ENCODE peak calls at places on chromosomes 13 and 19, in nine cellular contexts. One of them, this sample, is unnamed.

GRCh38 chr19:37975071-37975470 is 68.1 kb downstream of the SIPA1L3 start:
- DNase-seq in Peyer's patch: peak
- DNase-seq in astrocyte: no peak
- DNase-seq in fibroblast of villous mesenchyme: no peak
- DNase-seq in heart right ventricle: no peak
- DNase-seq in IMR-90: no peak
- DNase-seq in suprapubic skin: no peak
- DNase-seq in heart left ventricle: no peak
- DNase-seq in dorsolateral prefrontal cortex: peak
- DNase-seq in this sample: no peak

GRCh38 chr19:50493171-50493570 is 16.5 kb upstream of the GARIN5A start:
- DNase-seq in Peyer's patch: peak
- DNase-seq in astrocyte: no peak
- DNase-seq in fibroblast of villous mesenchyme: no peak
- DNase-seq in heart right ventricle: no peak
- DNase-seq in IMR-90: no peak
- DNase-seq in suprapubic skin: no peak
- DNase-seq in heart left ventricle: no peak
- DNase-seq in dorsolateral prefrontal cortex: no peak
- DNase-seq in this sample: no peak

GRCh38 chr19:48403606-48404005 is 10.1 kb downstream of the GRIN2D start:
- DNase-seq in Peyer's patch: no peak
- DNase-seq in astrocyte: peak
- DNase-seq in fibroblast of villous mesenchyme: peak
- DNase-seq in heart right ventricle: peak
- DNase-seq in IMR-90: peak
- DNase-seq in suprapubic skin: no peak
- DNase-seq in heart left ventricle: no peak
- DNase-seq in dorsolateral prefrontal cortex: peak
- DNase-seq in this sample: peak

GRCh38 chr19:6868341-6868740 is 19.0 kb upstream of the ADGRE1 start:
- DNase-seq in Peyer's patch: no peak
- DNase-seq in astrocyte: no peak
- DNase-seq in fibroblast of villous mesenchyme: no peak
- DNase-seq in heart right ventricle: peak
- DNase-seq in IMR-90: no peak
- DNase-seq in suprapubic skin: no peak
- DNase-seq in heart left ventricle: no peak
- DNase-seq in dorsolateral prefrontal cortex: peak
- DNase-seq in this sample: no peak

GRCh38 chr13:100645382-100645781 is 29.2 kb downstream of the TMTC4 start:
- DNase-seq in Peyer's patch: no peak
- DNase-seq in astrocyte: no peak
- DNase-seq in fibroblast of villous mesenchyme: no peak
- DNase-seq in heart right ventricle: no peak
- DNase-seq in IMR-90: no peak
- DNase-seq in suprapubic skin: no peak
- DNase-seq in heart left ventricle: no peak
- DNase-seq in dorsolateral prefrontal cortex: no peak
- DNase-seq in this sample: no peak

GRCh38 chr19:13033819-13034611 is 38.7 kb downstream of the NFIX start:
- DNase-seq in Peyer's patch: peak
- DNase-seq in astrocyte: peak
- DNase-seq in fibroblast of villous mesenchyme: no peak
- DNase-seq in heart right ventricle: peak
- DNase-seq in IMR-90: peak
- DNase-seq in suprapubic skin: no peak
- DNase-seq in heart left ventricle: peak
- DNase-seq in dorsolateral prefrontal cortex: peak
- DNase-seq in this sample: peak

GRCh38 chr19:53959176-53959757 is 3.5 kb upstream of the CACNG8 start:
- DNase-seq in Peyer's patch: no peak
- DNase-seq in astrocyte: no peak
- DNase-seq in fibroblast of villous mesenchyme: no peak
- DNase-seq in heart right ventricle: no peak
- DNase-seq in IMR-90: no peak
- DNase-seq in suprapubic skin: no peak
- DNase-seq in heart left ventricle: no peak
- DNase-seq in dorsolateral prefrontal cortex: no peak
- DNase-seq in this sample: peak

GRCh38 chr19:17322854-17323253 is 11.8 kb downstream of the ANO8 start:
- DNase-seq in Peyer's patch: no peak
- DNase-seq in astrocyte: no peak
- DNase-seq in fibroblast of villous mesenchyme: no peak
- DNase-seq in heart right ventricle: no peak
- DNase-seq in IMR-90: no peak
- DNase-seq in suprapubic skin: no peak
- DNase-seq in heart left ventricle: no peak
- DNase-seq in dorsolateral prefrontal cortex: no peak
- DNase-seq in this sample: no peak

GRCh38 chr19:47284324-47284899 is 9.7 kb downstream of the INAFM1 start:
- DNase-seq in Peyer's patch: no peak
- DNase-seq in astrocyte: peak
- DNase-seq in fibroblast of villous mesenchyme: peak
- DNase-seq in heart right ventricle: peak
- DNase-seq in IMR-90: peak
- DNase-seq in suprapubic skin: no peak
- DNase-seq in heart left ventricle: no peak
- DNase-seq in dorsolateral prefrontal cortex: peak
- DNase-seq in this sample: peak

GRCh38 chr19:18502633-18503294 is 19.1 kb downstream of the ELL start:
- DNase-seq in Peyer's patch: peak
- DNase-seq in astrocyte: no peak
- DNase-seq in fibroblast of villous mesenchyme: no peak
- DNase-seq in heart right ventricle: no peak
- DNase-seq in IMR-90: no peak
- DNase-seq in suprapubic skin: no peak
- DNase-seq in heart left ventricle: peak
- DNase-seq in dorsolateral prefrontal cortex: peak
- DNase-seq in this sample: no peak

GRCh38 chr13:65461590-65461989 is 1768.5 kb downstream of the PCDH9 start:
- DNase-seq in Peyer's patch: no peak
- DNase-seq in astrocyte: peak
- DNase-seq in fibroblast of villous mesenchyme: peak
- DNase-seq in heart right ventricle: no peak
- DNase-seq in IMR-90: peak
- DNase-seq in suprapubic skin: no peak
- DNase-seq in heart left ventricle: no peak
- DNase-seq in dorsolateral prefrontal cortex: no peak
- DNase-seq in this sample: peak

GRCh38 chr19:1045247-1045603 is 5.3 kb downstream of the ABCA7 start:
- DNase-seq in Peyer's patch: peak
- DNase-seq in astrocyte: no peak
- DNase-seq in fibroblast of villous mesenchyme: peak
- DNase-seq in heart right ventricle: no peak
- DNase-seq in IMR-90: no peak
- DNase-seq in suprapubic skin: no peak
- DNase-seq in heart left ventricle: no peak
- DNase-seq in dorsolateral prefrontal cortex: no peak
- DNase-seq in this sample: peak

GRCh38 chr13:109344552-109345157 is 441.7 kb downstream of the IRS2 start:
- DNase-seq in Peyer's patch: no peak
- DNase-seq in astrocyte: peak
- DNase-seq in fibroblast of villous mesenchyme: peak
- DNase-seq in heart right ventricle: no peak
- DNase-seq in IMR-90: peak
- DNase-seq in suprapubic skin: no peak
- DNase-seq in heart left ventricle: no peak
- DNase-seq in dorsolateral prefrontal cortex: no peak
- DNase-seq in this sample: no peak

GRCh38 chr19:33329060-33329459 is 26.7 kb upstream of the CEBPA start:
- DNase-seq in Peyer's patch: no peak
- DNase-seq in astrocyte: no peak
- DNase-seq in fibroblast of villous mesenchyme: no peak
- DNase-seq in heart right ventricle: no peak
- DNase-seq in IMR-90: no peak
- DNase-seq in suprapubic skin: no peak
- DNase-seq in heart left ventricle: no peak
- DNase-seq in dorsolateral prefrontal cortex: no peak
- DNase-seq in this sample: no peak

GRCh38 chr19:33320636-33321035 is 18.3 kb upstream of the CEBPA start:
- DNase-seq in Peyer's patch: no peak
- DNase-seq in astrocyte: no peak
- DNase-seq in fibroblast of villous mesenchyme: no peak
- DNase-seq in heart right ventricle: no peak
- DNase-seq in IMR-90: no peak
- DNase-seq in suprapubic skin: no peak
- DNase-seq in heart left ventricle: no peak
- DNase-seq in dorsolateral prefrontal cortex: no peak
- DNase-seq in this sample: no peak

GRCh38 chr19:33325920-33326319 is 23.6 kb upstream of the CEBPA start:
- DNase-seq in Peyer's patch: no peak
- DNase-seq in astrocyte: peak
- DNase-seq in fibroblast of villous mesenchyme: no peak
- DNase-seq in heart right ventricle: no peak
- DNase-seq in IMR-90: no peak
- DNase-seq in suprapubic skin: no peak
- DNase-seq in heart left ventricle: no peak
- DNase-seq in dorsolateral prefrontal cortex: peak
- DNase-seq in this sample: no peak

GRCh38 chr19:33323093-33323820 is 20.9 kb upstream of the CEBPA start:
- DNase-seq in Peyer's patch: no peak
- DNase-seq in astrocyte: no peak
- DNase-seq in fibroblast of villous mesenchyme: no peak
- DNase-seq in heart right ventricle: no peak
- DNase-seq in IMR-90: no peak
- DNase-seq in suprapubic skin: no peak
- DNase-seq in heart left ventricle: no peak
- DNase-seq in dorsolateral prefrontal cortex: no peak
- DNase-seq in this sample: no peak

DNA sequence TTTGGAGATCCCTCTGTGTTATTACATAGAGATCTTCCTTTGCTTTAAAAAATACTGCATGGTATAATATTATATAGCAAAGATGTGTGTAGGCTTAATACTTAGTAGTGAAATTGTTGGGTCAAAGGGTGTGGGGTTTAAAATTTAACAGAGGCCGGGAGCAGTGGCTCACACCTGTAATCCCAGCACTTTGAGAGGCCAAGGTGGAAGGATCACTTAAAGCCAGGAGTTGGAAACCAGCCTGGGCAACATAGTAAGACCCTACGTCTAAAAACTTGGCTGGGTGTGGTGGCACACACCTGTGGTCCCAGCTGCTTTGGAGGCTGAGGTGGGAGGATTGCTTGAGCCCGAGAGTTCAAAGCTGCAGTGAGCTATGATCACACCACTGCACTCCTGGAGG is 22.3 kb upstream of the CEBPA start:
- DNase-seq in Peyer's patch: no peak
- DNase-seq in astrocyte: no peak
- DNase-seq in fibroblast of villous mesenchyme: no peak
- DNase-seq in heart right ventricle: no peak
- DNase-seq in IMR-90: no peak
- DNase-seq in suprapubic skin: no peak
- DNase-seq in heart left ventricle: no peak
- DNase-seq in dorsolateral prefrontal cortex: no peak
- DNase-seq in this sample: no peak
- TF ChIP-seq CTCF in Peyer's patch: no peak
- TF ChIP-seq CTCF in astrocyte: no peak
- TF ChIP-seq CTCF in fibroblast of villous mesenchyme: no peak
- TF ChIP-seq CTCF in heart right ventricle: no peak
- TF ChIP-seq CTCF in IMR-90: no peak
- TF ChIP-seq CTCF in suprapubic skin: no peak
- TF ChIP-seq CTCF in heart left ventricle: no peak
- TF ChIP-seq CTCF in dorsolateral prefrontal cortex: no peak
- TF ChIP-seq CTCF in this sample: no peak

DNA sequence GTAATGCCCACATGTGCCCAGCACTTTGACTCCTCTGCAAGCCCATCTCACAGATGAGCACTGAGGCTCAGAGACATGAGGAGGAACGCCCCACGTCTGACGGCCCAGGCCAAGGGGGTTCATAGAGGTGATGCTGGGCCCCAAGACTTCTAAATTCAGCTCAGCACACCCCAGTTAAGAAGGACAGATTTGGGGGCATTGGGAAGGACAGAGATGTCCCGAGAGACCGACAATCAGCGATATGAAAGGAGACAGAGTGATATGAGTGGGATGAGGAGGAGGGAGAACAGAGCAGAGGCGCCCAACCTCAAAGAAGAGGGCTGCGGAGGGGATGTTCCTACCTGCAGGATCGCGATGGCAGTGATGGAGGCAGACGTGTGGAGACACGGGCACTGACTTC is at the start of gene CNFN:
- DNase-seq in Peyer's patch: no peak
- DNase-seq in astrocyte: no peak
- DNase-seq in fibroblast of villous mesenchyme: no peak
- DNase-seq in heart right ventricle: no peak
- DNase-seq in IMR-90: no peak
- DNase-seq in suprapubic skin: no peak
- DNase-seq in heart left ventricle: no peak
- DNase-seq in dorsolateral prefrontal cortex: no peak
- DNase-seq in this sample: no peak
- H3K4me3 ChIP-seq in Peyer's patch: no peak
- H3K4me3 ChIP-seq in astrocyte: no peak
- H3K4me3 ChIP-seq in fibroblast of villous mesenchyme: no peak
- H3K4me3 ChIP-seq in heart right ventricle: no peak
- H3K4me3 ChIP-seq in IMR-90: no peak
- H3K4me3 ChIP-seq in suprapubic skin: no peak
- H3K4me3 ChIP-seq in heart left ventricle: no peak
- H3K4me3 ChIP-seq in dorsolateral prefrontal cortex: no peak
- H3K4me3 ChIP-seq in this sample: no peak

DNA sequence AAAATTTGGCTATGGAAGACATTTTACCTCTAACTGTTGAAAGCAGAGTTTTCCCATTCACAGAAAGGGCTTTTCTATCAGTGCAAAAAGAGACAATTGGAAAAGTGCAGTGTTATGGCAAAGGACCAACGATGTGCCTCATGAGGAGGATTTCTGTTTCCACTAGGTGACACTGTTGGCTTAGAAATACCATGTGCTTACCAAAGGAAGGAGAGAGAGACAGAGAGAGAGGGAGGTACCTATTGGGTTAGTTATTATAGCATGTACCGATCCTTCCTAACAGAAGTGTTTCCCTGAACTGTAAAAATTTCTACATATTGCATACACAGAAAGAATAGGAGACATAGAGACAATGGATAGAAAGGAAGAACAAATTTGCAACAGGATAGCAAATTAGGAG is 23.9 kb upstream of the PSG4 start:
- DNase-seq in Peyer's patch: no peak
- DNase-seq in astrocyte: peak
- DNase-seq in fibroblast of villous mesenchyme: peak
- DNase-seq in heart right ventricle: no peak
- DNase-seq in IMR-90: peak
- DNase-seq in suprapubic skin: no peak
- DNase-seq in heart left ventricle: no peak
- DNase-seq in dorsolateral prefrontal cortex: no peak
- DNase-seq in this sample: peak
- TF ChIP-seq CTCF in Peyer's patch: no peak
- TF ChIP-seq CTCF in astrocyte: peak
- TF ChIP-seq CTCF in fibroblast of villous mesenchyme: peak
- TF ChIP-seq CTCF in heart right ventricle: no peak
- TF ChIP-seq CTCF in IMR-90: peak
- TF ChIP-seq CTCF in suprapubic skin: no peak
- TF ChIP-seq CTCF in heart left ventricle: no peak
- TF ChIP-seq CTCF in dorsolateral prefrontal cortex: no peak
- TF ChIP-seq CTCF in this sample: peak

DNA sequence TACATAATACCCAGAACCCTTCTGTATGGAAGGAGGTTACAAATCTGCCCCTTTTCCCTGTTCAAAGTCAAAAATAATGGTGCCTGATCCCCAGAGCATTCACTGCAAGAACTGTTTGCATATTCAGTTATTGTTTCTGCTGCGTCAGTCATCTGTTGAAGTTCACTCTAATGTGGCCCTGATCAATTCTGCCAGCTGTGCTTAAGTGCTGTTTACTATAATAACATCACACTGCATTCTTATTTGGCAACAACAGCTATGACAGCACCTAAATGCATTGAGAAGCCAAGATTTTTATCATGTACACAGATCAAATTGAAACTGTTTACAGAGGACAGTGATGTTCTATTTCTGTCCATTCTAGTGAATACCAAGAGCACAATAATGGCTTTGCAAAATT is 115.9 kb downstream of the DACH1 start:
- DNase-seq in Peyer's patch: no peak
- DNase-seq in astrocyte: no peak
- DNase-seq in fibroblast of villous mesenchyme: peak
- DNase-seq in heart right ventricle: no peak
- DNase-seq in IMR-90: no peak
- DNase-seq in suprapubic skin: no peak
- DNase-seq in heart left ventricle: no peak
- DNase-seq in dorsolateral prefrontal cortex: no peak
- DNase-seq in this sample: no peak
- H3K4me3 ChIP-seq in Peyer's patch: no peak
- H3K4me3 ChIP-seq in astrocyte: no peak
- H3K4me3 ChIP-seq in fibroblast of villous mesenchyme: no peak
- H3K4me3 ChIP-seq in heart right ventricle: no peak
- H3K4me3 ChIP-seq in IMR-90: no peak
- H3K4me3 ChIP-seq in suprapubic skin: no peak
- H3K4me3 ChIP-seq in heart left ventricle: no peak
- H3K4me3 ChIP-seq in dorsolateral prefrontal cortex: no peak
- H3K4me3 ChIP-seq in this sample: no peak

This sample was measured in GM23338.